ENCODE peak calls at places on chromosome 15, in five cellular contexts. Q is endothelial cell, O is activated T-cell treated with anti-CD3 and anti-CD28 coated beads for 1 hour, I is NCI-H748 treated with DMSO at 0.1 percent for 48 hours, P is NCI-H510A. R is an unnamed sample.

GRCh38 chr15:65338366-65338765 is 33.9 kb downstream of the RNU5B-1 start:
- DNase-seq in Q (no peak), O (no peak), I (peak), P (peak), R (no peak)

GRCh38 chr15:95799286-95800187 is 531.0 kb upstream of the NR2F2 start:
- DNase-seq in Q (no peak), O (no peak), I (no peak), P (no peak), R (no peak)

GRCh38 chr15:25501828-25502446 is 63.1 kb upstream of the UBE3A start:
- DNase-seq in Q (peak), O (no peak), I (no peak), P (no peak), R (no peak)

GRCh38 chr15:36230741-36231140 is 348.7 kb upstream of the CDIN1 start:
- DNase-seq in Q (no peak), O (no peak), I (no peak), P (no peak), R (no peak)

GRCh38 chr15:62306851-62307504 is 141.9 kb upstream of the C2CD4B start:
- DNase-seq in Q (peak), O (no peak), I (peak), P (peak), R (peak)

GRCh38 chr15:70035719-70036077 is 62.0 kb downstream of the TLE3 start:
- DNase-seq in Q (no peak), O (no peak), I (no peak), P (no peak), R (no peak)

GRCh38 chr15:52427804-52428203 is 100.9 kb downstream of the MYO5A start:
- DNase-seq in Q (no peak), O (no peak), I (no peak), P (no peak), R (peak)

GRCh38 chr15:92655178-92655995 is at the start of gene FAM174B:
- DNase-seq in Q (peak), O (peak), I (peak), P (peak), R (peak)

GRCh38 chr15:39317225-39317624 is 263.7 kb upstream of the THBS1 start:
- DNase-seq in Q (no peak), O (no peak), I (no peak), P (no peak), R (no peak)

GRCh38 chr15:94327356-94327936 is 96.1 kb downstream of the MCTP2 start:
- DNase-seq in Q (peak), O (no peak), I (peak), P (no peak), R (peak)

GRCh38 chr15:100703032-100703578 is 100.7 kb downstream of the ASB7 start:
- DNase-seq in Q (peak), O (no peak), I (no peak), P (no peak), R (no peak)

GRCh38 chr15:91807122-91807521 is 46.4 kb upstream of the SLCO3A1 start:
- DNase-seq in Q (no peak), O (no peak), I (peak), P (peak), R (no peak)

GRCh38 chr15:51004103-51004536 is 90.6 kb downstream of the TNFAIP8L3 start:
- DNase-seq in Q (no peak), O (no peak), I (no peak), P (no peak), R (no peak)

GRCh38 chr15:42736793-42737528 is at the start of gene CDAN1:
- DNase-seq in Q (peak), O (peak), I (peak), P (peak), R (peak)

GRCh38 chr15:90365414-90366055 is 13.5 kb downstream of the ZNF774 start:
- DNase-seq in Q (no peak), O (no peak), I (no peak), P (no peak), R (no peak)

GRCh38 chr15:26115229-26115943 is 252.3 kb upstream of the ATP10A start:
- DNase-seq in Q (no peak), O (no peak), I (no peak), P (no peak), R (no peak)

GRCh38 chr15:58694641-58695398 is 54.7 kb downstream of the ADAM10 start:
- DNase-seq in Q (no peak), O (no peak), I (no peak), P (no peak), R (no peak)

GRCh38 chr15:34815836-34816235 is 20.5 kb upstream of the ACTC1 start:
- DNase-seq in Q (no peak), O (no peak), I (no peak), P (no peak), R (no peak)

GRCh38 chr15:94352940-94353820 is 121.8 kb downstream of the MCTP2 start:
- DNase-seq in Q (no peak), O (no peak), I (no peak), P (no peak), R (no peak)

GRCh38 chr15:33125883-33126535 is 68.5 kb downstream of the FMN1 start:
- DNase-seq in Q (no peak), O (no peak), I (no peak), P (no peak), R (no peak)

GRCh38 chr15:42037650-42038049 is 16.8 kb upstream of the PLA2G4E start:
- DNase-seq in Q (no peak), O (no peak), I (peak), P (peak), R (no peak)

GRCh38 chr15:101045236-101045646 is 126.1 kb downstream of the LRRK1 start:
- DNase-seq in Q (peak), O (no peak), I (no peak), P (no peak), R (no peak)

GRCh38 chr15:92979011-92979701 is 79.0 kb downstream of the CHD2 start:
- DNase-seq in Q (no peak), O (no peak), I (no peak), P (no peak), R (no peak)

GRCh38 chr15:97841558-97841957 is 118.9 kb upstream of the ARRDC4 start:
- DNase-seq in Q (no peak), O (no peak), I (no peak), P (no peak), R (no peak)

GRCh38 chr15:26087395-26087794 is 224.3 kb upstream of the ATP10A start:
- DNase-seq in Q (no peak), O (no peak), I (no peak), P (no peak), R (no peak)

GRCh38 chr15:52093539-52094502 is 18.8 kb downstream of the BCL2L10 start:
- DNase-seq in Q (no peak), O (no peak), I (no peak), P (no peak), R (no peak)

GRCh38 chr15:21269121-21269520 is 171.2 kb downstream of the POTEB3 start:
- DNase-seq in Q (no peak), O (no peak), I (no peak), P (no peak), R (no peak)

GRCh38 chr15:42387603-42388002 is 28.3 kb downstream of the CAPN3 start:
- DNase-seq in Q (no peak), O (no peak), I (no peak), P (no peak), R (no peak)

GRCh38 chr15:31814082-31814481 is 216.2 kb upstream of the CHRNA7 start:
- DNase-seq in Q (no peak), O (no peak), I (no peak), P (no peak), R (no peak)

GRCh38 chr15:50883903-50884302 is 24.6 kb upstream of the AP4E1 start:
- DNase-seq in Q (no peak), O (no peak), I (no peak), P (no peak), R (no peak)